ENCODE peak calls at places on chromosomes 7 and 10, in eight cellular contexts. W is dermis microvascular lymphatic vessel endothelial cell; I is stimulated activated CD4-positive, alpha-beta T cell treated with anti-CD3 and anti-CD28 coated beads, TNF-alpha, amount 100 ng/mL, for 24 hours; S is NCI-H510A treated with DMSO at 0.1 percent for 48 hours; P is fibroblast of pulmonary artery; O is neuronal stem cell; H is Karpas-422; M is left cardiac atrium. T is an unnamed sample.

GRCh38 chr7:105688617-105689016 is 107.3 kb upstream of the EFCAB10 start:
- DNase-seq in O (no peak), P (no peak), S (no peak), I (no peak), H (no peak), M (no peak), W (no peak), T (no peak)

GRCh38 chr10:102642553-102643345 is 1.5 kb upstream of the TRIM8 start:
- DNase-seq in S (peak; percentile 50), W (peak; percentile 44), M (peak; percentile 68), I (no peak), H (peak; percentile 88), O (peak; percentile 54), P (peak; percentile 81), T (peak; percentile 55)

GRCh38 chr10:57992321-57993077 is 275.2 kb downstream of the IPMK start:
- DNase-seq in M (no peak), P (peak; percentile 22), S (no peak), I (no peak), O (no peak), H (no peak), W (no peak), T (peak; percentile 85)

GRCh38 chr7:154569916-154570315 is 433.0 kb downstream of the PAXIP1 start:
- DNase-seq in S (no peak), P (no peak), O (no peak), M (no peak), I (no peak), W (no peak), H (no peak), T (no peak)

GRCh38 chr7:149524399-149524798 is 26.8 kb upstream of the ZNF746 start:
- DNase-seq in H (peak; percentile 2), P (no peak), S (no peak), W (no peak), M (no peak), I (no peak), O (no peak), T (no peak)

GRCh38 chr10:6201511-6201975 is 1.2 kb upstream of the PFKFB3 start:
- DNase-seq in S (no peak), O (peak; percentile 48), W (no peak), M (peak; percentile 75), H (peak; percentile 92), P (peak; percentile 58), I (peak; percentile 68), T (peak; percentile 64)

GRCh38 chr7:44617225-44617885 is 10.9 kb downstream of the OGDH start:
- DNase-seq in P (no peak), S (no peak), I (no peak), W (no peak), H (no peak), O (no peak), M (no peak), T (no peak)

GRCh38 chr7:28106316-28106957 is 74.2 kb downstream of the JAZF1 start:
- DNase-seq in W (no peak), P (peak; percentile 14), H (no peak), O (no peak), I (no peak), S (peak; percentile 87), M (no peak), T (no peak)

GRCh38 chr10:114925675-114926204 is 12.3 kb upstream of the TRUB1 start:
- DNase-seq in M (no peak), I (no peak), W (peak; percentile 33), O (no peak), H (no peak), S (no peak), P (peak; percentile 44), T (peak; percentile 19)

GRCh38 chr7:63899691-63900393 is 98.8 kb upstream of the ZNF722 start:
- DNase-seq in W (no peak), I (peak; percentile 67), H (no peak), M (peak; percentile 89), O (no peak), P (no peak), S (peak; percentile 37), T (peak; percentile 11)

GRCh38 chr10:91551856-91552255 is 81.0 kb downstream of the PPP1R3C start:
- DNase-seq in W (peak; percentile 9), P (peak; percentile 86), S (peak; percentile 8), O (peak; percentile 56), I (no peak), H (no peak), M (peak; percentile 50), T (peak; percentile 27)

GRCh38 chr7:131607291-131608111 is 51.1 kb upstream of the PODXL start:
- DNase-seq in W (no peak), O (no peak), I (no peak), M (no peak), H (no peak), P (no peak), S (no peak), T (no peak)

GRCh38 chr10:69715156-69715898 is 85.3 kb downstream of the FAM241B start:
- DNase-seq in H (no peak), M (no peak), W (no peak), O (no peak), I (no peak), P (peak; percentile 41), S (no peak), T (no peak)

GRCh38 chr10:128631801-128632241 is 505.6 kb upstream of the MKI67 start:
- DNase-seq in S (no peak), W (peak; percentile 23), P (peak; percentile 29), M (no peak), I (no peak), H (peak; percentile 67), O (peak; percentile 29), T (no peak)

T was measured in Calu3.